ENCODE peak calls at places on chromosomes 2 and 18, in four cellular contexts. O is SHP77, H is Panc1, R is WTC11. T is an unnamed sample.

GRCh38 chr18:23981369-23981768 is 33.2 kb upstream of the TTC39C start:
- DNase-seq in O (peak), R (no peak), H (no peak), T (no peak)

GRCh38 chr2:37848451-37848850 is 76.6 kb upstream of the RMDN2 start:
- DNase-seq in R (no peak), O (no peak), H (no peak), T (no peak)

GRCh38 chr2:240564571-240565266 is 3.6 kb upstream of the RNPEPL1 start:
- DNase-seq in H (no peak), R (no peak), O (no peak), T (no peak)

GRCh38 chr18:24429188-24429587 is 2.7 kb downstream of the IMPACT start:
- DNase-seq in H (no peak), R (no peak), O (no peak), T (no peak)

GRCh38 chr2:146978891-146979555 is 865.8 kb upstream of the ACVR2A start:
- DNase-seq in R (no peak), O (no peak), H (no peak), T (no peak)

GRCh38 chr2:45285791-45286390 is 276.6 kb upstream of the SIX2 start:
- DNase-seq in R (no peak), H (no peak), O (no peak), T (no peak)

GRCh38 chr2:36663851-36664715 is 32.4 kb upstream of the VIT start:
- DNase-seq in H (peak), O (peak), R (no peak), T (peak)

GRCh38 chr2:50606860-50607259 is 425.1 kb downstream of the NRXN1 start:
- DNase-seq in R (no peak), H (no peak), O (no peak), T (no peak)

GRCh38 chr2:101040761-101041160 is 38.7 kb downstream of the RPL31 start:
- DNase-seq in O (no peak), H (no peak), R (no peak), T (no peak)

GRCh38 chr18:40072761-40073160 is 1882.3 kb upstream of the PIK3C3 start:
- DNase-seq in H (no peak), R (no peak), O (no peak), T (no peak)

GRCh38 chr2:9149726-9150567 is 56.7 kb upstream of the ASAP2 start:
- DNase-seq in H (no peak), O (no peak), R (no peak), T (no peak)

GRCh38 chr18:961644-962355 is 57.1 kb downstream of the ADCYAP1 start:
- DNase-seq in H (peak), R (peak), O (peak), T (peak)

GRCh38 chr2:212414699-212415309 is 123.8 kb downstream of the ERBB4 start:
- DNase-seq in H (no peak), O (no peak), R (no peak), T (no peak)

GRCh38 chr2:232477751-232478510 is 9.7 kb downstream of the ECEL1 start:
- DNase-seq in H (no peak), O (no peak), R (peak), T (no peak)

GRCh38 chr18:36189486-36189885 is 2.2 kb downstream of the MOCOS start:
- DNase-seq in H (no peak), O (no peak), R (no peak), T (no peak)

GRCh38 chr2:105573490-105573889 is 171.2 kb upstream of the NCK2 start:
- DNase-seq in O (no peak), H (no peak), R (no peak), T (no peak)

GRCh38 chr2:98311090-98311489 is 35.2 kb upstream of the CNGA3 start:
- DNase-seq in O (no peak), R (no peak), H (no peak), T (no peak)

GRCh38 chr2:367246-367645 is 79.4 kb upstream of the ALKAL2 start:
- DNase-seq in O (no peak), R (no peak), H (no peak), T (no peak)

GRCh38 chr2:127662937-127663565 is 12.3 kb downstream of the LIMS2 start:
- DNase-seq in O (no peak), R (no peak), H (no peak), T (no peak)

GRCh38 chr18:14916181-14916580 is 168.2 kb downstream of the ANKRD30B start:
- DNase-seq in R (no peak), O (no peak), H (no peak), T (no peak)

GRCh38 chr2:67604360-67604759 is 207.2 kb downstream of the ETAA1 start:
- DNase-seq in O (no peak), H (no peak), R (no peak), T (no peak)

GRCh38 chr18:10168477-10168876 is 254.7 kb downstream of the VAPA start:
- DNase-seq in O (no peak), R (no peak), H (no peak), T (no peak)

GRCh38 chr2:237858294-237859081 is 935 bp upstream of the RAMP1 start:
- DNase-seq in R (peak), H (peak), O (peak), T (no peak)

GRCh38 chr2:236658974-236659757 is 89.5 kb downstream of the ACKR3 start:
- DNase-seq in R (no peak), O (no peak), H (no peak), T (no peak)

GRCh38 chr18:3447035-3447894 is 2.7 kb upstream of the TGIF1 start:
- DNase-seq in O (peak), H (no peak), R (peak), T (no peak)

GRCh38 chr2:61210332-61210981 is 48.5 kb downstream of the C2orf74 start:
- DNase-seq in O (no peak), R (no peak), H (peak), T (no peak)

GRCh38 chr2:43412121-43412753 is 183.6 kb downstream of the THADA start:
- DNase-seq in O (no peak), H (no peak), R (no peak), T (no peak)

GRCh38 chr2:36376319-36376765 is 20.8 kb downstream of the CRIM1 start:
- DNase-seq in O (peak), H (no peak), R (no peak), T (no peak)

GRCh38 chr2:11396690-11396985 is 52.2 kb upstream of the ROCK2 start:
- DNase-seq in R (no peak), O (no peak), H (no peak), T (no peak)

GRCh38 chr18:50268022-50268747 is 1.9 kb upstream of the CFAP53 start:
- DNase-seq in H (no peak), R (peak), O (peak), T (no peak)

GRCh38 chr2:172844021-172844420 is 108.4 kb downstream of the RAPGEF4 start:
- DNase-seq in H (no peak), R (no peak), O (no peak), T (no peak)

GRCh38 chr2:2672249-2672648 is 341.2 kb upstream of the MYT1L start:
- DNase-seq in H (no peak), O (no peak), R (no peak), T (no peak)

GRCh38 chr2:161199885-161200284 is 39.7 kb downstream of the TANK start:
- DNase-seq in H (no peak), R (no peak), O (no peak), T (no peak)

GRCh38 chr2:26566081-26566375 is 75.1 kb downstream of the CIB4 start:
- DNase-seq in R (no peak), O (no peak), H (no peak), T (no peak)

T was measured in HCT116.